ENCODE peak calls at places on chromosomes 16 and 17, in seven cellular contexts. H is left ventricle myocardium superior, V is frontal cortex, G is PC-3, W is NCI-H1048, A is PC-9, T is GM10248. D is an unnamed sample.
A peak's percentile ranks its signal among the peaks of the same experiment; 100 is the strongest.

GRCh38 chr16:76579277-76579676 is 302.1 kb downstream of the CNTNAP4 start:
- DNase-seq in H (no peak), V (no peak), G (no peak), W (no peak), A (no peak), T (no peak), D (no peak)

GRCh38 chr17:17300624-17301568 is 2.3 kb upstream of the NT5M start:
- DNase-seq in H (peak; percentile 63), V (no peak), G (no peak), W (no peak), A (no peak), T (peak; percentile 71), D (peak; percentile 56)

GRCh38 chr16:24035127-24035842 is 199.5 kb downstream of the PRKCB start:
- DNase-seq in H (no peak), V (no peak), G (no peak), W (no peak), A (no peak), T (no peak), D (peak; percentile 64)

GRCh38 chr17:17205368-17206148 is 575 bp downstream of the PLD6 start:
- DNase-seq in H (peak; percentile 70), V (peak; percentile 41), G (peak; percentile 71), W (no peak), A (peak; percentile 51), T (peak; percentile 89), D (peak; percentile 74)

GRCh38 chr16:27505297-27506236 is 44.1 kb downstream of the GTF3C1 start:
- DNase-seq in H (peak; percentile 64), V (no peak), G (no peak), W (no peak), A (no peak), T (no peak), D (no peak)

GRCh38 chr17:81406117-81406953 is 11.1 kb downstream of the BAHCC1 start:
- DNase-seq in H (no peak), V (no peak), G (no peak), W (no peak), A (no peak), T (no peak), D (peak; percentile 77)

GRCh38 chr16:80023865-80024264 is 423.3 kb upstream of the MAF start:
- DNase-seq in H (no peak), V (no peak), G (no peak), W (no peak), A (peak; percentile 70), T (no peak), D (no peak)

GRCh38 chr16:89410794-89411309 is 79.5 kb downstream of the ANKRD11 start:
- DNase-seq in H (peak; percentile 65), V (peak; percentile 59), G (no peak), W (no peak), A (no peak), T (no peak), D (no peak)

GRCh38 chr16:15970202-15970601 is 20.8 kb downstream of the ABCC1 start:
- DNase-seq in H (no peak), V (no peak), G (peak; percentile 16), W (no peak), A (no peak), T (no peak), D (no peak)

GRCh38 chr17:79670537-79671386 is 59.9 kb upstream of the RBFOX3 start:
- DNase-seq in H (no peak), V (no peak), G (no peak), W (no peak), A (no peak), T (no peak), D (no peak)

GRCh38 chr17:77877019-77877418 is 81.5 kb upstream of the TNRC6C start:
- DNase-seq in H (no peak), V (no peak), G (no peak), W (no peak), A (no peak), T (no peak), D (no peak)

GRCh38 chr16:77531741-77532140 is 96.9 kb upstream of the ADAMTS18 start:
- DNase-seq in H (no peak), V (no peak), G (peak; percentile 61), W (no peak), A (no peak), T (no peak), D (no peak)

GRCh38 chr16:81243927-81244326 is 5.4 kb downstream of the BCO1 start:
- DNase-seq in H (no peak), V (no peak), G (no peak), W (no peak), A (no peak), T (no peak), D (no peak)

GRCh38 chr16:83989300-83989699 is 21.3 kb downstream of the NECAB2 start:
- DNase-seq in H (no peak), V (no peak), G (peak; percentile 7), W (no peak), A (no peak), T (no peak), D (no peak)

GRCh38 chr17:41530062-41531048 is 2.2 kb upstream of the KRT19 start:
- DNase-seq in H (no peak), V (no peak), G (peak; percentile 94), W (no peak), A (peak; percentile 99), T (no peak), D (peak; percentile 85)

GRCh38 chr16:16865374-16865773 is 486.4 kb downstream of the NPIPA7 start:
- DNase-seq in H (no peak), V (no peak), G (no peak), W (no peak), A (no peak), T (no peak), D (no peak)

GRCh38 chr17:28381141-28381825 is 9.8 kb downstream of the SARM1 start:
- DNase-seq in H (peak; percentile 49), V (no peak), G (no peak), W (no peak), A (no peak), T (peak; percentile 52), D (peak; percentile 88)

GRCh38 chr16:15829460-15829859 is 27.4 kb downstream of the MYH11 start:
- DNase-seq in H (peak; percentile 60), V (no peak), G (no peak), W (no peak), A (no peak), T (no peak), D (peak; percentile 27)

GRCh38 chr16:57661510-57661909 is 6.6 kb upstream of the ADGRG3 start:
- DNase-seq in H (no peak), V (no peak), G (no peak), W (no peak), A (no peak), T (no peak), D (peak; percentile 53)

GRCh38 chr17:48605409-48605864 is 651 bp upstream of the HOXB6 start:
- DNase-seq in H (no peak), V (no peak), G (no peak), W (no peak), A (no peak), T (no peak), D (no peak)

GRCh38 chr16:81623365-81624102 is 155.6 kb upstream of the PLCG2 start:
- DNase-seq in H (no peak), V (peak; percentile 44), G (peak; percentile 54), W (no peak), A (peak; percentile 63), T (peak; percentile 66), D (no peak)

GRCh38 chr17:5131146-5131715 is 15.4 kb downstream of the USP6 start:
- DNase-seq in H (no peak), V (no peak), G (no peak), W (no peak), A (no peak), T (no peak), D (no peak)

GRCh38 chr17:68460096-68460495 is 2.8 kb upstream of the WIPI1 start:
- DNase-seq in H (no peak), V (no peak), G (no peak), W (no peak), A (no peak), T (no peak), D (no peak)

GRCh38 chr16:31177136-31177535 is 2.8 kb upstream of the FUS start:
- DNase-seq in H (no peak), V (no peak), G (peak; percentile 73), W (no peak), A (no peak), T (no peak), D (no peak)

GRCh38 chr17:19341211-19341631 is 21.3 kb downstream of the B9D1 start:
- DNase-seq in H (no peak), V (no peak), G (no peak), W (no peak), A (no peak), T (no peak), D (no peak)

GRCh38 chr16:3595521-3596021 is 15.8 kb downstream of the SLX4 start:
- DNase-seq in H (no peak), V (no peak), G (no peak), W (no peak), A (no peak), T (no peak), D (no peak)

D was measured in upper lobe of left lung.